ENCODE peak calls at places on chromosome 10, in five cellular contexts. One of them, this sample, is unnamed.

GRCh38 chr10:14749051-14749809 is 25.5 kb downstream of the FAM107B start:
- DNase-seq in myocyte: no peak
- DNase-seq in activated naive CD8-positive, alpha-beta T cell treated with anti-CD3 and anti-CD28 coated beads, Interleukin-2, amount 50 U/mL, for 24 hours: no peak
- DNase-seq in SJCRH30: no peak
- DNase-seq in neural crest cell: no peak
- DNase-seq in this sample: no peak

GRCh38 chr10:89524279-89524678 is 11.1 kb downstream of the SLC16A12 start:
- DNase-seq in myocyte: no peak
- DNase-seq in activated naive CD8-positive, alpha-beta T cell treated with anti-CD3 and anti-CD28 coated beads, Interleukin-2, amount 50 U/mL, for 24 hours: no peak
- DNase-seq in SJCRH30: no peak
- DNase-seq in neural crest cell: no peak
- DNase-seq in this sample: no peak

GRCh38 chr10:133393401-133394063 is 425 bp upstream of the MTG1 start:
- DNase-seq in myocyte: no peak
- DNase-seq in activated naive CD8-positive, alpha-beta T cell treated with anti-CD3 and anti-CD28 coated beads, Interleukin-2, amount 50 U/mL, for 24 hours: no peak
- DNase-seq in SJCRH30: peak
- DNase-seq in neural crest cell: no peak
- DNase-seq in this sample: no peak

GRCh38 chr10:14584643-14585042 is 190.1 kb downstream of the FAM107B start:
- DNase-seq in myocyte: no peak
- DNase-seq in activated naive CD8-positive, alpha-beta T cell treated with anti-CD3 and anti-CD28 coated beads, Interleukin-2, amount 50 U/mL, for 24 hours: no peak
- DNase-seq in SJCRH30: no peak
- DNase-seq in neural crest cell: no peak
- DNase-seq in this sample: no peak

GRCh38 chr10:71077143-71077581 is 135.2 kb upstream of the UNC5B start:
- DNase-seq in myocyte: no peak
- DNase-seq in activated naive CD8-positive, alpha-beta T cell treated with anti-CD3 and anti-CD28 coated beads, Interleukin-2, amount 50 U/mL, for 24 hours: no peak
- DNase-seq in SJCRH30: no peak
- DNase-seq in neural crest cell: no peak
- DNase-seq in this sample: peak

GRCh38 chr10:28453926-28454325 is 79.0 kb upstream of the WAC start:
- DNase-seq in myocyte: no peak
- DNase-seq in activated naive CD8-positive, alpha-beta T cell treated with anti-CD3 and anti-CD28 coated beads, Interleukin-2, amount 50 U/mL, for 24 hours: no peak
- DNase-seq in SJCRH30: no peak
- DNase-seq in neural crest cell: no peak
- DNase-seq in this sample: no peak

GRCh38 chr10:22436893-22437619 is 91.8 kb downstream of the SPAG6 start:
- DNase-seq in myocyte: peak
- DNase-seq in activated naive CD8-positive, alpha-beta T cell treated with anti-CD3 and anti-CD28 coated beads, Interleukin-2, amount 50 U/mL, for 24 hours: peak
- DNase-seq in SJCRH30: no peak
- DNase-seq in neural crest cell: peak
- DNase-seq in this sample: peak

GRCh38 chr10:102230264-102230860 is 4.3 kb downstream of the ELOVL3 start:
- DNase-seq in myocyte: peak
- DNase-seq in activated naive CD8-positive, alpha-beta T cell treated with anti-CD3 and anti-CD28 coated beads, Interleukin-2, amount 50 U/mL, for 24 hours: peak
- DNase-seq in SJCRH30: peak
- DNase-seq in neural crest cell: peak
- DNase-seq in this sample: no peak

GRCh38 chr10:61987951-61988379 is 86.5 kb downstream of the ARID5B start:
- DNase-seq in myocyte: peak
- DNase-seq in activated naive CD8-positive, alpha-beta T cell treated with anti-CD3 and anti-CD28 coated beads, Interleukin-2, amount 50 U/mL, for 24 hours: no peak
- DNase-seq in SJCRH30: no peak
- DNase-seq in neural crest cell: no peak
- DNase-seq in this sample: no peak

GRCh38 chr10:98424308-98425254 is 9.6 kb upstream of the PYROXD2 start:
- DNase-seq in myocyte: no peak
- DNase-seq in activated naive CD8-positive, alpha-beta T cell treated with anti-CD3 and anti-CD28 coated beads, Interleukin-2, amount 50 U/mL, for 24 hours: no peak
- DNase-seq in SJCRH30: no peak
- DNase-seq in neural crest cell: no peak
- DNase-seq in this sample: no peak

GRCh38 chr10:17025444-17026295 is 103.9 kb downstream of the CUBN start:
- DNase-seq in myocyte: peak
- DNase-seq in activated naive CD8-positive, alpha-beta T cell treated with anti-CD3 and anti-CD28 coated beads, Interleukin-2, amount 50 U/mL, for 24 hours: peak
- DNase-seq in SJCRH30: peak
- DNase-seq in neural crest cell: peak
- DNase-seq in this sample: peak

GRCh38 chr10:124077216-124077615 is 16.2 kb downstream of the CHST15 start:
- DNase-seq in myocyte: no peak
- DNase-seq in activated naive CD8-positive, alpha-beta T cell treated with anti-CD3 and anti-CD28 coated beads, Interleukin-2, amount 50 U/mL, for 24 hours: no peak
- DNase-seq in SJCRH30: no peak
- DNase-seq in neural crest cell: no peak
- DNase-seq in this sample: no peak

GRCh38 chr10:2882628-2883027 is 184.7 kb upstream of the PFKP start:
- DNase-seq in myocyte: no peak
- DNase-seq in activated naive CD8-positive, alpha-beta T cell treated with anti-CD3 and anti-CD28 coated beads, Interleukin-2, amount 50 U/mL, for 24 hours: no peak
- DNase-seq in SJCRH30: no peak
- DNase-seq in neural crest cell: no peak
- DNase-seq in this sample: no peak

This sample was measured in esophagus muscularis mucosa.